ENCODE peak calls at places on chromosomes 12 and 14, in five cellular contexts. One of them, this sample, is unnamed.

GRCh38 chr12:96343347-96343954 is 56.8 kb downstream of the CDK17 start:
- DNase-seq in H1: no peak
- DNase-seq in GM12878: peak; percentile 79
- DNase-seq in HEK293T: no peak
- DNase-seq in HepG2: no peak
- DNase-seq in this sample: no peak

GRCh38 chr12:98227162-98227561 is 288.2 kb upstream of the TMPO start:
- DNase-seq in HepG2: peak; percentile 6
- DNase-seq in GM12878: no peak
- DNase-seq in H1: no peak
- DNase-seq in HEK293T: peak; percentile 14
- DNase-seq in this sample: peak; percentile 23

GRCh38 chr14:87888136-87888999 is 104.6 kb downstream of the GALC start:
- DNase-seq in HepG2: peak; percentile 14
- DNase-seq in H1: peak; percentile 89
- DNase-seq in HEK293T: peak; percentile 39
- DNase-seq in GM12878: no peak
- DNase-seq in this sample: peak; percentile 20

GRCh38 chr12:29893002-29893401 is 109.3 kb upstream of the TMTC1 start:
- DNase-seq in HepG2: no peak
- DNase-seq in GM12878: no peak
- DNase-seq in HEK293T: no peak
- DNase-seq in H1: no peak
- DNase-seq in this sample: no peak

GRCh38 chr12:100724071-100724470 is 70.5 kb upstream of the ANO4 start:
- DNase-seq in H1: no peak
- DNase-seq in GM12878: no peak
- DNase-seq in HepG2: no peak
- DNase-seq in HEK293T: no peak
- DNase-seq in this sample: no peak

GRCh38 chr12:56593909-56594621 is 36.1 kb downstream of the BAZ2A start:
- DNase-seq in GM12878: no peak
- DNase-seq in H1: peak; percentile 84
- DNase-seq in HepG2: peak; percentile 35
- DNase-seq in HEK293T: peak; percentile 77
- DNase-seq in this sample: peak; percentile 71

GRCh38 chr14:22923746-22924145 is 4.8 kb upstream of the RBM23 start:
- DNase-seq in HepG2: no peak
- DNase-seq in GM12878: no peak
- DNase-seq in HEK293T: no peak
- DNase-seq in H1: no peak
- DNase-seq in this sample: no peak

GRCh38 chr12:6443361-6443983 is 1.3 kb upstream of the CD27 start:
- DNase-seq in HEK293T: no peak
- DNase-seq in HepG2: no peak
- DNase-seq in H1: no peak
- DNase-seq in GM12878: no peak
- DNase-seq in this sample: no peak

GRCh38 chr12:15919491-15919890 is 8.4 kb downstream of the DERA start:
- DNase-seq in HepG2: no peak
- DNase-seq in H1: no peak
- DNase-seq in GM12878: no peak
- DNase-seq in HEK293T: no peak
- DNase-seq in this sample: no peak

GRCh38 chr12:6476496-6476895 is 6.0 kb upstream of the VAMP1 start:
- DNase-seq in HEK293T: no peak
- DNase-seq in H1: no peak
- DNase-seq in HepG2: no peak
- DNase-seq in GM12878: no peak
- DNase-seq in this sample: no peak

DNA sequence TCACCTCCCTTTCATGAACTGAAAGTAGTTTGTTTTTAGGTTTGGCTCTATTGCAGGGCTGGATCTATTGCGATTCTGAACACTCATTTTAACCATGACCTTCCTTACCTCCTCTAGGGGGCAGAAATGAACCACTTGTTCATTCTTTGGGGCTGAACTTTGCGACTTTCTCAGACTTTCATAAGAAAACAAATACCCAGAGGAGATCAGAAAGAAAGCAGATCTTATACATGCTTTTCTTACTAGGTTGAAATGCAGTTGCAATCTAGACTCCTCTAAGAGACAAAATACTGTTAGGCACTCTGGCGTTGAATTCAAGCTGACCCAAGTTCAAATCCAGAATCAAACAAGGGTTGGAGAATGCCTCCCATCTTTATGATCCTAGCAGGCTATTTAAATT is 32.6 kb upstream of the PLEKHG3 start:
- DNase-seq in H1: no peak
- DNase-seq in HEK293T: peak; percentile 61
- DNase-seq in GM12878: no peak
- DNase-seq in HepG2: peak; percentile 59
- DNase-seq in this sample: peak; percentile 28
- TF ChIP-seq SUZ12 in H1: no peak
- TF ChIP-seq SUZ12 in HEK293T: no peak
- TF ChIP-seq SUZ12 in GM12878: no peak
- TF ChIP-seq SUZ12 in HepG2: no peak
- TF ChIP-seq SUZ12 in this sample: no peak

GRCh38 chr14:54207476-54207875 is 189.3 kb upstream of the CDKN3 start:
- DNase-seq in HEK293T: no peak
- DNase-seq in GM12878: no peak
- DNase-seq in H1: no peak
- DNase-seq in HepG2: no peak
- DNase-seq in this sample: no peak

GRCh38 chr14:54208751-54209150 is 188.1 kb upstream of the CDKN3 start:
- DNase-seq in GM12878: no peak
- DNase-seq in HepG2: no peak
- DNase-seq in HEK293T: no peak
- DNase-seq in H1: no peak
- DNase-seq in this sample: no peak

GRCh38 chr14:54211562-54212308 is 185.1 kb upstream of the CDKN3 start:
- DNase-seq in HepG2: no peak
- DNase-seq in HEK293T: no peak
- DNase-seq in H1: no peak
- DNase-seq in GM12878: no peak
- DNase-seq in this sample: no peak

GRCh38 chr14:54207991-54208520 is 188.8 kb upstream of the CDKN3 start:
- DNase-seq in GM12878: no peak
- DNase-seq in HepG2: no peak
- DNase-seq in H1: no peak
- DNase-seq in HEK293T: no peak
- DNase-seq in this sample: no peak

DNA sequence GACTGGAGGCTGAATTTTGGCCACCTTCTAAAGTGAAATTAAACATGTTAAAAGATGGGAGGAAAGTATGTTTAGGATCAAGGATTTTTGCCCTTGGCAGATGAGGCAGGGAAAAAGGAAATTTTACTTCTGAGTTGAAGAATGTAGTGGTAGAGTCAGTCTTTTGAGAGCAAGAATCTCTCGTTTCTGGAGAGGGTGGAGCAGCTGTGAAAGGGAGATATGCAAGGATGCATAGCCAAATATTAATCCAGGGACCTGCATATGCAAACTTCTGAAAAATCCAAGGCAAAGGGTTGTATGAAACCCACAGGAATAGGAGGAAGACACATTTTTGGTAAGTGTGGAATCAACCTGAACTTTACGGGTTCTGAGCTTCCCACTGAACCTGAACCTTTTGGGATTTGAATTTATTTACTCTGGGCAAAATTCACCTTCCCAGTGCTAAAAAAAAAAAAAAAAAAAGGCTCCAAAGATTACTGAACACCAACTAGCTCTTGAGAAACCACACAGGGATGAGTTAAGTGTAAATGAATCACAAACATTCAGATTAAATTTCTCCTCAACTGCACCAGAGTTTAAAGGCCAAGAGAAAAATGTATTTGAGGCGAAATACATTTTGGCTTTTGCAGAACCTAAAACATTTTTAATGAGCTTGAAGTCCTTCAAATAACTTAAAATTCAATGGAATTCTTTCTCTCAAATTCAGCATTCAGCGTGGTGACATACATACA is 187.1 kb upstream of the CDKN3 start:
- DNase-seq in HEK293T: no peak
- DNase-seq in HepG2: no peak
- DNase-seq in GM12878: no peak
- DNase-seq in H1: no peak
- DNase-seq in this sample: no peak
- TF ChIP-seq SUZ12 in HEK293T: no peak
- TF ChIP-seq SUZ12 in HepG2: no peak
- TF ChIP-seq SUZ12 in GM12878: no peak
- TF ChIP-seq SUZ12 in H1: no peak
- TF ChIP-seq SUZ12 in this sample: no peak

GRCh38 chr12:50219544-50219943 is 52.4 kb upstream of the CERS5 start:
- DNase-seq in GM12878: no peak
- DNase-seq in HepG2: no peak
- DNase-seq in HEK293T: no peak
- DNase-seq in H1: no peak
- DNase-seq in this sample: no peak

GRCh38 chr12:50220357-50221061 is 53.3 kb upstream of the CERS5 start:
- DNase-seq in H1: no peak
- DNase-seq in HepG2: no peak
- DNase-seq in HEK293T: no peak
- DNase-seq in GM12878: peak; percentile 57
- DNase-seq in this sample: no peak

GRCh38 chr12:50224026-50224692 is 57.0 kb upstream of the CERS5 start:
- DNase-seq in HEK293T: no peak
- DNase-seq in GM12878: no peak
- DNase-seq in HepG2: peak; percentile 79
- DNase-seq in H1: no peak
- DNase-seq in this sample: no peak

GRCh38 chr12:50222275-50222783 is 55.2 kb upstream of the CERS5 start:
- DNase-seq in HepG2: no peak
- DNase-seq in GM12878: no peak
- DNase-seq in HEK293T: peak; percentile 60
- DNase-seq in H1: no peak
- DNase-seq in this sample: peak; percentile 57

GRCh38 chr12:50221228-50222008 is 54.2 kb upstream of the CERS5 start:
- DNase-seq in HepG2: no peak
- DNase-seq in GM12878: peak; percentile 53
- DNase-seq in HEK293T: peak; percentile 60
- DNase-seq in H1: no peak
- DNase-seq in this sample: no peak
- TF ChIP-seq SUZ12 in HepG2: no peak
- TF ChIP-seq SUZ12 in GM12878: no peak
- TF ChIP-seq SUZ12 in HEK293T: no peak
- TF ChIP-seq SUZ12 in H1: no peak
- TF ChIP-seq SUZ12 in this sample: no peak

DNA sequence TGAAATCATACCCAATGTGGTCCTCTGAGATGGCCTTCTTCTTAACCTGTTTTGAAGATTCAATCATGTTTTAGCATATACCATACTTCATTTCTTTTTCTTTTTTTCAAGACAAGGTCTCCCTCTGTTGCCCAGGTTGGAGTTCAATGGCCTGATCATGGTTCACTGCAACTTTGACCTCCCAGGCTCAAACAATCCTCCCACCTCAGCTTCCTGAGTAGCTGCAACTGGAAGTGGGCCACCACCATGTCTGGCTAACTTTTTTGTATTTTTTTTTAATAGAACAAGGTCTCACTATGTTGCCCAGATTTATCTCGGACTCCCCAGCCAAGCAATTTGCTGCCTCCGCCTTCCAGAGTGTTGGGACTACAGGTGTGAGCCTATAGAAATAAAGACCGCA is 30.4 kb downstream of the SOAT2 start:
- DNase-seq in HEK293T: no peak
- DNase-seq in H1: peak; percentile 8
- DNase-seq in HepG2: no peak
- DNase-seq in GM12878: no peak
- DNase-seq in this sample: no peak
- TF ChIP-seq SUZ12 in HEK293T: no peak
- TF ChIP-seq SUZ12 in H1: no peak
- TF ChIP-seq SUZ12 in HepG2: no peak
- TF ChIP-seq SUZ12 in GM12878: no peak
- TF ChIP-seq SUZ12 in this sample: no peak

This sample was measured in NT2/D1.